ENCODE peak calls at places on chromosomes 7 and 10, in six cellular contexts. One of them, this sample, is unnamed.

GRCh38 chr7:119720541-119720940 is 552.4 kb upstream of the KCND2 start:
- DNase-seq in HepG2: no peak
- DNase-seq in GM12878: no peak
- DNase-seq in endothelial cell of umbilical vein: peak
- DNase-seq in A549: peak
- DNase-seq in K562: peak
- DNase-seq in this sample: no peak

GRCh38 chr10:114239117-114239993 is at the start of gene VWA2:
- DNase-seq in A549: peak
- DNase-seq in GM12878: no peak
- DNase-seq in HepG2: no peak
- DNase-seq in K562: no peak
- DNase-seq in endothelial cell of umbilical vein: peak
- DNase-seq in this sample: no peak

GRCh38 chr10:108187396-108188012 is 1023.0 kb upstream of the SORCS1 start:
- DNase-seq in GM12878: no peak
- DNase-seq in HepG2: no peak
- DNase-seq in A549: no peak
- DNase-seq in K562: no peak
- DNase-seq in endothelial cell of umbilical vein: no peak
- DNase-seq in this sample: no peak

GRCh38 chr7:152442330-152442835 is 6.6 kb upstream of the KMT2C start:
- DNase-seq in A549: no peak
- DNase-seq in GM12878: no peak
- DNase-seq in endothelial cell of umbilical vein: no peak
- DNase-seq in K562: no peak
- DNase-seq in HepG2: no peak
- DNase-seq in this sample: no peak

GRCh38 chr7:48183370-48183743 is 12.1 kb downstream of the ABCA13 start:
- DNase-seq in HepG2: no peak
- DNase-seq in GM12878: no peak
- DNase-seq in K562: no peak
- DNase-seq in A549: no peak
- DNase-seq in endothelial cell of umbilical vein: no peak
- DNase-seq in this sample: no peak

GRCh38 chr7:101936612-101937231 is 119.3 kb downstream of the CUX1 start:
- DNase-seq in HepG2: no peak
- DNase-seq in A549: no peak
- DNase-seq in endothelial cell of umbilical vein: peak
- DNase-seq in GM12878: no peak
- DNase-seq in K562: peak
- DNase-seq in this sample: no peak

GRCh38 chr7:77811895-77812685 is 13.5 kb downstream of the PHTF2 start:
- DNase-seq in K562: no peak
- DNase-seq in A549: peak
- DNase-seq in endothelial cell of umbilical vein: peak
- DNase-seq in HepG2: peak
- DNase-seq in GM12878: no peak
- DNase-seq in this sample: no peak

GRCh38 chr10:85558533-85558932 is 808.1 kb downstream of the GRID1 start:
- DNase-seq in K562: no peak
- DNase-seq in endothelial cell of umbilical vein: no peak
- DNase-seq in A549: no peak
- DNase-seq in HepG2: no peak
- DNase-seq in GM12878: no peak
- DNase-seq in this sample: no peak

GRCh38 chr10:21509391-21510217 is 15.9 kb downstream of the SKIDA1 start:
- DNase-seq in endothelial cell of umbilical vein: no peak
- DNase-seq in GM12878: no peak
- DNase-seq in A549: no peak
- DNase-seq in K562: no peak
- DNase-seq in HepG2: no peak
- DNase-seq in this sample: no peak

GRCh38 chr7:66894463-66895080 is 26.5 kb upstream of the TMEM248 start:
- DNase-seq in A549: no peak
- DNase-seq in HepG2: no peak
- DNase-seq in endothelial cell of umbilical vein: peak
- DNase-seq in GM12878: no peak
- DNase-seq in K562: peak
- DNase-seq in this sample: peak

GRCh38 chr10:93139059-93139658 is 65.5 kb downstream of the CYP26A1 start:
- DNase-seq in endothelial cell of umbilical vein: no peak
- DNase-seq in K562: no peak
- DNase-seq in HepG2: no peak
- DNase-seq in GM12878: no peak
- DNase-seq in A549: no peak
- DNase-seq in this sample: peak

GRCh38 chr7:5429857-5430611 is 6.4 kb upstream of the TNRC18 start:
- DNase-seq in endothelial cell of umbilical vein: no peak
- DNase-seq in K562: peak
- DNase-seq in GM12878: no peak
- DNase-seq in A549: no peak
- DNase-seq in HepG2: no peak
- DNase-seq in this sample: no peak

GRCh38 chr7:36994456-36995112 is 270.3 kb upstream of the AOAH start:
- DNase-seq in GM12878: no peak
- DNase-seq in endothelial cell of umbilical vein: no peak
- DNase-seq in K562: no peak
- DNase-seq in A549: no peak
- DNase-seq in HepG2: no peak
- DNase-seq in this sample: no peak

GRCh38 chr10:92180326-92180881 is 110.5 kb downstream of the CPEB3 start:
- DNase-seq in GM12878: no peak
- DNase-seq in K562: no peak
- DNase-seq in A549: no peak
- DNase-seq in endothelial cell of umbilical vein: no peak
- DNase-seq in HepG2: no peak
- DNase-seq in this sample: no peak

GRCh38 chr10:3094565-3095168 is 27.3 kb downstream of the PFKP start:
- DNase-seq in A549: no peak
- DNase-seq in HepG2: peak
- DNase-seq in endothelial cell of umbilical vein: no peak
- DNase-seq in K562: peak
- DNase-seq in GM12878: no peak
- DNase-seq in this sample: no peak

GRCh38 chr10:119652361-119652760 is 1.2 kb downstream of the BAG3 start:
- DNase-seq in A549: peak
- DNase-seq in K562: peak
- DNase-seq in GM12878: no peak
- DNase-seq in HepG2: peak
- DNase-seq in endothelial cell of umbilical vein: peak
- DNase-seq in this sample: peak

GRCh38 chr7:121084748-121085336 is 96.3 kb downstream of the CPED1 start:
- DNase-seq in K562: no peak
- DNase-seq in endothelial cell of umbilical vein: peak
- DNase-seq in HepG2: peak
- DNase-seq in A549: peak
- DNase-seq in GM12878: no peak
- DNase-seq in this sample: no peak

GRCh38 chr10:22315455-22316285 is 518 bp upstream of the COMMD3 start:
- DNase-seq in K562: no peak
- DNase-seq in A549: no peak
- DNase-seq in HepG2: no peak
- DNase-seq in GM12878: no peak
- DNase-seq in endothelial cell of umbilical vein: peak
- DNase-seq in this sample: no peak

GRCh38 chr10:3067045-3067858 is at the start of gene PFKP:
- DNase-seq in K562: peak
- DNase-seq in HepG2: no peak
- DNase-seq in endothelial cell of umbilical vein: no peak
- DNase-seq in GM12878: no peak
- DNase-seq in A549: peak
- DNase-seq in this sample: peak

GRCh38 chr7:141133646-141134045 is 59.8 kb downstream of the TMEM178B start:
- DNase-seq in endothelial cell of umbilical vein: no peak
- DNase-seq in HepG2: no peak
- DNase-seq in GM12878: no peak
- DNase-seq in K562: no peak
- DNase-seq in A549: no peak
- DNase-seq in this sample: no peak

GRCh38 chr7:94001396-94001795 is 2.8 kb downstream of the BET1 start:
- DNase-seq in GM12878: no peak
- DNase-seq in HepG2: no peak
- DNase-seq in A549: no peak
- DNase-seq in K562: no peak
- DNase-seq in endothelial cell of umbilical vein: no peak
- DNase-seq in this sample: no peak

GRCh38 chr10:14695833-14696232 is 78.9 kb downstream of the FAM107B start:
- DNase-seq in A549: no peak
- DNase-seq in K562: no peak
- DNase-seq in endothelial cell of umbilical vein: no peak
- DNase-seq in HepG2: no peak
- DNase-seq in GM12878: no peak
- DNase-seq in this sample: no peak

GRCh38 chr7:23531794-23532489 is at the start of gene TRA2A:
- DNase-seq in endothelial cell of umbilical vein: peak
- DNase-seq in GM12878: peak
- DNase-seq in A549: peak
- DNase-seq in HepG2: peak
- DNase-seq in K562: peak
- DNase-seq in this sample: peak
- TF ChIP-seq POLR2A in endothelial cell of umbilical vein: peak
- TF ChIP-seq POLR2A in GM12878: peak
- TF ChIP-seq POLR2A in A549: peak
- TF ChIP-seq POLR2A in HepG2: peak
- TF ChIP-seq POLR2A in K562: peak
- TF ChIP-seq POLR2A in this sample: peak

DNA sequence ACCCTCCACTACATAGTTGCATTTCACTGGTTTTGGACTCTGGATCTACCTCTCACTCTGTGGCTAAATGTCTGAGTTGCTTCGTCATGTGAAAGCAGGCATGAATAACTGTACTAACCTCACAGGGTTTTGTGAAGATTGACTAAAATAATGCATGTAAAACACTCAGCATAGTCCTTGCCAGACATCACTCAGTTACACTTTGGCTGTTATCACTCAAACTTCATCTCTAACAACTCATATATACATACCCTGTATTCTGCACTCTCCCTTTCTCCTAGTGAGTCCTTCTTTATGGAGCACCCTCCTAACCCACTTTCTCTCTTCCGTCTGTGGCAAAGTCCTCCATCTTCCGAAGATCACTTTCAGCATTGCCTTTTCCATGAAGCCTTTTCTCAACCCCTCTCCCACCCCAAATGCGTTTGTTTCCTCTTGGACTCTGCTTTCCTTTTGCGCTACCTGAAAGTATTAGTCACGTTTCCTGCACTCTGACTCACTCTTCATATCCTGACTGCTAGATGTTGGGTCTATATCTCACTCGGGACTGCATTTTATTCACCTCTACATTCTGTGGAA is 72.6 kb downstream of the OSBPL3 start:
- DNase-seq in HepG2: no peak
- DNase-seq in K562: peak
- DNase-seq in GM12878: peak
- DNase-seq in endothelial cell of umbilical vein: peak
- DNase-seq in A549: peak
- DNase-seq in this sample: peak
- TF ChIP-seq MYC in HepG2: no peak
- TF ChIP-seq MYC in K562: no peak
- TF ChIP-seq MYC in GM12878: no peak
- TF ChIP-seq MYC in endothelial cell of umbilical vein: no peak
- TF ChIP-seq MYC in A549: no peak
- TF ChIP-seq MYC in this sample: no peak

GRCh38 chr7:64907641-64908326 is 4.7 kb downstream of the ZNF273 start:
- DNase-seq in K562: peak
- DNase-seq in endothelial cell of umbilical vein: no peak
- DNase-seq in A549: no peak
- DNase-seq in HepG2: peak
- DNase-seq in GM12878: no peak
- DNase-seq in this sample: no peak

GRCh38 chr7:64904008-64904407 is 935 bp downstream of the ZNF273 start:
- DNase-seq in K562: peak
- DNase-seq in endothelial cell of umbilical vein: no peak
- DNase-seq in HepG2: no peak
- DNase-seq in A549: no peak
- DNase-seq in GM12878: no peak
- DNase-seq in this sample: no peak

GRCh38 chr7:64905547-64905946 is 2.5 kb downstream of the ZNF273 start:
- DNase-seq in K562: peak
- DNase-seq in GM12878: no peak
- DNase-seq in endothelial cell of umbilical vein: no peak
- DNase-seq in HepG2: no peak
- DNase-seq in A549: no peak
- DNase-seq in this sample: peak

GRCh38 chr7:64905133-64905532 is 2.1 kb downstream of the ZNF273 start:
- DNase-seq in endothelial cell of umbilical vein: no peak
- DNase-seq in A549: no peak
- DNase-seq in GM12878: no peak
- DNase-seq in K562: peak
- DNase-seq in HepG2: peak
- DNase-seq in this sample: no peak

GRCh38 chr7:64902806-64903721 is at the start of gene ZNF273:
- DNase-seq in HepG2: peak
- DNase-seq in K562: peak
- DNase-seq in GM12878: peak
- DNase-seq in A549: peak
- DNase-seq in endothelial cell of umbilical vein: peak
- DNase-seq in this sample: peak
- TF ChIP-seq POLR2A in HepG2: peak
- TF ChIP-seq POLR2A in K562: peak
- TF ChIP-seq POLR2A in GM12878: peak
- TF ChIP-seq POLR2A in A549: peak
- TF ChIP-seq POLR2A in endothelial cell of umbilical vein: peak
- TF ChIP-seq POLR2A in this sample: peak

GRCh38 chr10:78401882-78402367 is 368.3 kb downstream of the RPS24 start:
- DNase-seq in A549: no peak
- DNase-seq in HepG2: no peak
- DNase-seq in endothelial cell of umbilical vein: no peak
- DNase-seq in GM12878: no peak
- DNase-seq in K562: no peak
- DNase-seq in this sample: no peak
- TF ChIP-seq MYC in A549: no peak
- TF ChIP-seq MYC in HepG2: no peak
- TF ChIP-seq MYC in endothelial cell of umbilical vein: no peak
- TF ChIP-seq MYC in GM12878: no peak
- TF ChIP-seq MYC in K562: no peak
- TF ChIP-seq MYC in this sample: no peak

GRCh38 chr10:10126231-10126630 is 891.4 kb upstream of the CELF2 start:
- DNase-seq in GM12878: no peak
- DNase-seq in A549: no peak
- DNase-seq in endothelial cell of umbilical vein: no peak
- DNase-seq in HepG2: no peak
- DNase-seq in K562: no peak
- DNase-seq in this sample: no peak
- TF ChIP-seq POLR2A in GM12878: no peak
- TF ChIP-seq POLR2A in A549: no peak
- TF ChIP-seq POLR2A in endothelial cell of umbilical vein: no peak
- TF ChIP-seq POLR2A in HepG2: no peak
- TF ChIP-seq POLR2A in K562: no peak
- TF ChIP-seq POLR2A in this sample: no peak

DNA sequence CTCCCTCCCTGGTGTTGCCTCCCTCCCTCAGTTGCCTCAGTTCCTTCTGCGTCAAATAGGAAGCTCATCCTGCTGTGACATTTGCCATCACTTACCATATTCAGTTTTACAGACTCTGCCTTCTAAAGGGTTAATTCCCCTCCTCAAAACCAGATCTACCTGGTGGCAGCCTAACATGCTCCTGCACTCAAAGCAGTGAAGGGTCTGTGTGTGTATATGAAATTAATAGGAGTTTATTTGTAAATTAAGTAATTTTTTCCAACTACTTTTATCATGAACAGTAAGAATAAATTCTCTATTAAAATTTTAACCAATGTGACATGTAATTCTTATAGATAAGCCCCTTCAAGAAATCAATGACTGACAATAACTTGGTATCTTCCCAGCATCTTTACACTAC is 158.6 kb upstream of the INSYN2A start:
- DNase-seq in A549: no peak
- DNase-seq in endothelial cell of umbilical vein: peak
- DNase-seq in GM12878: no peak
- DNase-seq in HepG2: no peak
- DNase-seq in K562: no peak
- DNase-seq in this sample: no peak
- TF ChIP-seq MYC in A549: no peak
- TF ChIP-seq MYC in endothelial cell of umbilical vein: no peak
- TF ChIP-seq MYC in GM12878: no peak
- TF ChIP-seq MYC in HepG2: no peak
- TF ChIP-seq MYC in K562: no peak
- TF ChIP-seq MYC in this sample: no peak